ENCODE peak calls at places on chromosomes 11 and 22, in five cellular contexts. E is NB4, L is neural crest cell, M is Peyer's patch, H is WTC11. U is an unnamed sample.

GRCh38 chr22:26722159-26722558 is 64.8 kb downstream of the MIAT start:
- DNase-seq in E (no peak), L (no peak), M (no peak), H (no peak), U (no peak)

GRCh38 chr11:116840224-116840745 is 2.9 kb upstream of the APOA1 start:
- DNase-seq in E (peak), L (no peak), M (no peak), H (no peak), U (no peak)

GRCh38 chr11:81036168-81036870 is 1595.5 kb upstream of the TENM4 start:
- DNase-seq in E (peak), L (no peak), M (no peak), H (no peak), U (no peak)

GRCh38 chr22:22871536-22872278 is 15.9 kb upstream of the IGLL5 start:
- DNase-seq in E (peak), L (no peak), M (no peak), H (no peak), U (no peak)

GRCh38 chr11:7353100-7353499 is 101.4 kb downstream of the SYT9 start:
- DNase-seq in E (peak), L (peak), M (no peak), H (peak), U (peak)

GRCh38 chr11:103652013-103652412 is 384.4 kb upstream of the DDI1 start:
- DNase-seq in E (no peak), L (no peak), M (no peak), H (no peak), U (no peak)

GRCh38 chr11:47433991-47434786 is 8.0 kb upstream of the PSMC3 start:
- DNase-seq in E (no peak), L (no peak), M (no peak), H (no peak), U (no peak)

GRCh38 chr11:44556735-44557409 is 8.6 kb upstream of the CD82 start:
- DNase-seq in E (peak), L (peak), M (peak), H (peak), U (peak)

GRCh38 chr11:45856044-45856468 is 8.8 kb downstream of the CRY2 start:
- DNase-seq in E (no peak), L (no peak), M (no peak), H (no peak), U (no peak)

GRCh38 chr11:414333-414857 is 404 bp downstream of the SIGIRR start:
- DNase-seq in E (peak), L (no peak), M (peak), H (peak), U (no peak)

GRCh38 chr11:125224391-125225015 is 60.0 kb downstream of the PKNOX2 start:
- DNase-seq in E (peak), L (peak), M (peak), H (peak), U (peak)
- TF ChIP-seq CTCF in E (no peak), L (peak), M (peak), H (no peak), U (no peak)

DNA sequence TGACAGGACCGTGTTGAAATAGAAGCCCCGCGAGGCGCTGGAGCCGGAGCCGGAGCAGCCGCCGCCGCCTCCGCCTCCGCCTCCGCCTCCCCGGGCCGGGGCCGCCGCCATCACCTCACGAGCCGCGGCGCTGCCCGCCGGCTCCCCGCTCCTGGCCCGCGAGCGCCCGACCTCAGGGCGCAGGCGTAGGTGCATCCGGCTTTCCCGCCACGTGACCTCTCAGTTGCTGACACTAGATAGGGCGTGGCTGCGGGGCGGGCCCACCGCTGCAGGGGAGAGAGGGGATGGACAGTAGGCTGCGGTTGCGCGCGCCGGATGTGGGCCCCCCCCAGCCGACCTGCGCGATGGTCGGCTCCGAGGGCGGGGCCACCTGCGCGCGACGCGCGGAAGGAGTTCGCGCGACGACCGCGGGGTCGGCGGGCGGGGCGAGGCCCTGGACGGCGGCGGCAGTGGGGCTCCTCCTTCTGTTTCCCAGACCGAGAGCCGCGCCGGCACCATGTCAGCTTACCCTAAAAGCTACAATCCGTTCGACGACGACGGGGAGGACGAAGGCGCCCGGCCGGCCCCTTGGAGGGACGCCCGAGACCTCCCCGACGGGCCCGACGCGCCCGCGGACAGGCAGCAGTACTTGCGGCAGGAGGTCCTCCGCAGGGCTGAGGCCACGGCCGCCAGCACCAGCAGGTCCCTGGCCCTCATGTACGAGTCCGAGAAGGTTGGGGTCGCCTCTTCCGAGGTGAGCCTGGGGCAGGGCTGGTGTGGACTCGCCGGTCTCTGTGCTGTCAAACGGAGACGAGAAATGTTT is at the start of the genes PI4KA and SNAP29:
- DNase-seq in E (peak), L (peak), M (peak), H (peak), U (peak)
- TF ChIP-seq CTCF in E (no peak), L (peak), M (peak), H (no peak), U (no peak)

DNA sequence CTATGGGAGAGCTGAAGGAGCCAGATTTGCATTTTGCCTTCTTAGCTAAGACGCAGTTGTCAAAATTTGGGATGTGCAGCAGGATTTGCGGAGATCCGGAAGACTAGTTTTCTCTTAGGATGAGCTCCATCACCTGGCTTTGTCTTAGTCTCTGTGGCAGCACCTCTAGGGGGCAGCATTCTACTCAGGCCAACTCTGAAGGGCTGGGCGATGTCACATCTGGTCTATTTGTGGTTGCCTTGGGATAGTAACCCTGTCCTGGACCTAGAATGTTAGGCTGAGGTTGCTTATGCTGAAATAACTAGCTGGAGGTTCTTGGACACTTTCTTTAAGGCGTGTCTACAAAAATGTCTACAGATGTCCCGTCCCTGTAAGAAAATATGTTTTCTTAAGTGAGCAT is 116.2 kb downstream of the FAT3 start:
- DNase-seq in E (peak), L (no peak), M (no peak), H (peak), U (peak)
- TF ChIP-seq CTCF in E (peak), L (peak), M (no peak), H (peak), U (peak)

DNA sequence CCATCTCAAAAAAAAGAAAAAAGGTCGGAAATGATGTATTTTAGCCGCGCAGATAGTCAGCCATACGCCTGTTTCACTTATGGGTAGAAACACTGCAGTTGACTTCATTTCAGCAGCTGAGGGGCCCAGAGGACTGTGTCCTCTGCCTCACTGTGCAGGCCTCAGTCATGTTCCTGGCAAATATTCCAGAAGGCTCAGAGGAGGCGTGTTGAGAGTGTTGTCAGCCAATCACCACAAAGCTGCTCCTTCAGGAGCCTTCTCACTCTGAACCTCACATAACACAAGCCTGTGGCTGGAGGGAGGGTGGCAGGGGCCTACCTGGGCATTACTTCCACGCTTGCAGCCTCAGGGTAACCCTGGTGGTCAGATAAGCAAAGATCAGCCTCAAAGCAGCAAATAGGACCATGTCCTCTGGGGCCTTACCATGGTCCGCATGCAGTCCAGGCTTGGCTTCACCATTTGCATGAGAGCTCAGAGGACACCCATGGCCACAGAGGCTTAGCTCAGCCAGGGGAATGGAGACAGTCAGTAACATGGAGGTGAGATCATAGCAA is 17.3 kb upstream of the TREH start:
- DNase-seq in E (no peak), L (no peak), M (no peak), H (no peak), U (no peak)
- TF ChIP-seq CTCF in E (no peak), L (no peak), M (no peak), H (no peak), U (no peak)

DNA sequence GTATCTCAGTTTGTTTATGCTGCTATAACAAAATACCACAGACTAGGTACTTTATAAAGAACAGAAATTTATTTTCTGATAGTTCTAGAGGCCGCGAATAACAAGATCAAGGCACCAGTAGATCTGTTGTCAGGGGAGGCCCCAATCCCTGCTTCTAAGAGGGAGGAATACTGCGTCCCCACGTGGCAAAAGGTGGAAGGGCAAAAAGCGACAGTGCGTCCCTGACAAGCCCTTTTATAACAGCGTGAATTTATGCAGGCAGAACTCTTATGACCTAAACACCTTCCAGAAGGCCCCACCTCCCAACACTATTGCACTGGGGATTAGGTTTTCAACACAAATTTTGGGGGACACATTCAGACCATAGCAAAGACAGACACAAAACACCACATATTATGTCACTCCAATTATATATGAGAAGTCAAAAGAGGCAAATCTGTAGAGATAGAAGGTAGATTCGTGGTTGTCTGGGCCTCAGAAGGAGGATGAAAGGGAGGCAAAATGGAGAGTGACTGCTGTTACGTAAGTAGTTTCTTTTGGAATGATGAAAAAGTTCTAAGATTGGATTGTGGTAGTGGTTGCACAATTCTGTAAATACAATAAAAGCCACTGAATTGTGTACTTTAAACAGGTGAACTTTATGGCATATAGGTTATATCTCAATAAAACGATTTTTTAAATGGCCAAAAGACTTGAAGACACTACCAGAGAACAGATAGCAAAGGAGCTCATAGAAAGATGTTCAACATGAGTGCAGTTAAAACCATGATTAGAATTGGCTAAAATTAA is 30.1 kb upstream of the TNRC6B start:
- DNase-seq in E (no peak), L (no peak), M (no peak), H (peak), U (peak)
- TF ChIP-seq CTCF in E (no peak), L (no peak), M (no peak), H (no peak), U (no peak)

GRCh38 chr11:41018224-41018623 is 441.2 kb downstream of the LRRC4C start:
- DNase-seq in E (no peak), L (no peak), M (no peak), H (no peak), U (no peak)
- TF ChIP-seq CTCF in E (no peak), L (no peak), M (no peak), H (no peak), U (no peak)

DNA sequence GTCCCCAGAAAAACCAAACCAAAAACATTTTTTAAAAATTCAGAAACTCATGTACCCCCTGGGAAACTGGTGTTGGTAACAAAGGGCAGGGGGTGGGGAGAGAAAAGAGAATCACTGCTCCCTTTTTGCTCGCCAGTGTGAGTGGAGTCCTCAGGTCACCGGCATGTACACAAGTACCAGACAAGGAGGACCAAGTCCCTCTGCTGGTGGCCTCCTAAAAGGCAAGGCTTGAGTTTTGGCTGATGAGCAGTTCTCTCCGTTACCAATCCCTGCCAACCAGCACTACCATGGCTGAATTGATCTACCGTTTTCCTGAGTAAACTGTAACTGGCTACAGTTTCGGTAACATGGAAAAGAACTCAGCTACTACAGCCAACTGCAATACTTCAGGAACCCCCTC is 22.0 kb downstream of the APOL5 start:
- DNase-seq in E (no peak), L (no peak), M (no peak), H (no peak), U (no peak)
- TF ChIP-seq CTCF in E (peak), L (peak), M (no peak), H (no peak), U (no peak)

DNA sequence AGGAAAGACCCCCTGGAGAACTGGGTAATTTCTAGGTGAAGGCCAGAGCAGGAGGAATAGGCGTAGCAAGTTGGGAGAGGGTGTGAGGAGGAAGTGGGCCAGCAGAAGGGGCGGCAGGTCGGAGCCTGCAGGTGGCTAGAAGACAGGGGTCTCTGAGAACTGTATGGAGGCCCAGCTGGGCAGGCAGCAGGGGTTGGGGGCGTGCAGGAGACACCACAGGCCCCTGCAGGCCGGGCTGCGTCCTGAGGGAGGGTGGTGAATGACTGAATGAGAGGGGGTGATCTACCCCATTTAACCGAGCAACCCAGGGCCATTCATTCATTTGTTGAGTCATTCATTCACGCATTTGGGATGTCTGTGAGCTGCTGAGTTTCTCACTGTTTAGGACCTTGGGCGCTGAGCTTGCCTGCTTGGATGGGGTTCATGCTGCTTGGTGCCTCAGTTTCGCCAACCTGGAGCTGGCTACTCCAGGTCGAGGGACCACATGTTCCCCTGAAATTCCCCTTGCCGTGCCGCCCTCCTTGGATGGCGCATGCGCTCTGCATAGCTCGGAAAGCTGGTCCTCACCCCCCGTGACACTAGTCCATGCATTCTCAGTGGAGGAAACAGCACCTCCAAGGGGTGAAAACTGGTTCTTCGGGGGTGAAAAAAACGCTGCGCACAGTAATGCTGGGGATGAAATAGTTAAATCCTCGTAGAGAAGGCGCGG is 15.6 kb downstream of the MPPED1 start:
- DNase-seq in E (no peak), L (no peak), M (no peak), H (no peak), U (no peak)
- TF ChIP-seq CTCF in E (peak), L (no peak), M (no peak), H (no peak), U (peak)